ENCODE peak calls at places on chromosomes 2 and 18, in five cellular contexts. One of them, this sample, is unnamed.

GRCh38 chr2:168758970-168759820 is 43.2 kb upstream of the NOSTRIN start:
- DNase-seq in heart left ventricle: no peak
- DNase-seq in sigmoid colon: no peak
- DNase-seq in Peyer's patch: peak
- DNase-seq in upper lobe of left lung: no peak
- DNase-seq in this sample: peak

GRCh38 chr18:68847219-68847860 is 49.5 kb downstream of the CCDC102B start:
- DNase-seq in Peyer's patch: no peak
- DNase-seq in upper lobe of left lung: no peak
- DNase-seq in heart left ventricle: no peak
- DNase-seq in sigmoid colon: no peak
- DNase-seq in this sample: no peak

GRCh38 chr2:54810236-54810635 is 86.8 kb downstream of the EML6 start:
- DNase-seq in heart left ventricle: no peak
- DNase-seq in Peyer's patch: no peak
- DNase-seq in upper lobe of left lung: no peak
- DNase-seq in sigmoid colon: no peak
- DNase-seq in this sample: no peak

GRCh38 chr2:28447943-28448737 is 47.7 kb upstream of the PLB1 start:
- DNase-seq in upper lobe of left lung: no peak
- DNase-seq in Peyer's patch: no peak
- DNase-seq in sigmoid colon: peak
- DNase-seq in heart left ventricle: no peak
- DNase-seq in this sample: no peak

GRCh38 chr18:22466608-22467390 is 49.1 kb upstream of the CTAGE1 start:
- DNase-seq in heart left ventricle: no peak
- DNase-seq in upper lobe of left lung: peak
- DNase-seq in Peyer's patch: peak
- DNase-seq in sigmoid colon: no peak
- DNase-seq in this sample: no peak

GRCh38 chr2:164458801-164459200 is 162.5 kb downstream of the GRB14 start:
- DNase-seq in Peyer's patch: no peak
- DNase-seq in sigmoid colon: no peak
- DNase-seq in heart left ventricle: no peak
- DNase-seq in upper lobe of left lung: no peak
- DNase-seq in this sample: no peak

GRCh38 chr2:14256890-14257289 is 375.6 kb upstream of the LRATD1 start:
- DNase-seq in heart left ventricle: no peak
- DNase-seq in Peyer's patch: no peak
- DNase-seq in upper lobe of left lung: no peak
- DNase-seq in sigmoid colon: no peak
- DNase-seq in this sample: no peak

GRCh38 chr2:4628931-4629565 is 925.7 kb downstream of the DCDC2C start:
- DNase-seq in sigmoid colon: no peak
- DNase-seq in Peyer's patch: no peak
- DNase-seq in heart left ventricle: no peak
- DNase-seq in upper lobe of left lung: no peak
- DNase-seq in this sample: no peak

GRCh38 chr18:24089059-24089458 is 49.8 kb upstream of the CABYR start:
- DNase-seq in upper lobe of left lung: no peak
- DNase-seq in Peyer's patch: no peak
- DNase-seq in heart left ventricle: no peak
- DNase-seq in sigmoid colon: no peak
- DNase-seq in this sample: no peak

GRCh38 chr2:126543081-126543480 is 112.9 kb upstream of the GYPC start:
- DNase-seq in sigmoid colon: no peak
- DNase-seq in heart left ventricle: no peak
- DNase-seq in upper lobe of left lung: no peak
- DNase-seq in Peyer's patch: no peak
- DNase-seq in this sample: no peak

GRCh38 chr2:19799881-19800780 is 101.7 kb downstream of the TTC32 start:
- DNase-seq in upper lobe of left lung: no peak
- DNase-seq in sigmoid colon: no peak
- DNase-seq in Peyer's patch: peak
- DNase-seq in heart left ventricle: no peak
- DNase-seq in this sample: no peak

GRCh38 chr2:27800856-27801255 is 29.3 kb downstream of the MRPL33 start:
- DNase-seq in sigmoid colon: no peak
- DNase-seq in Peyer's patch: no peak
- DNase-seq in upper lobe of left lung: no peak
- DNase-seq in heart left ventricle: no peak
- DNase-seq in this sample: no peak

GRCh38 chr2:174551697-174552096 is 45.9 kb downstream of the WIPF1 start:
- DNase-seq in sigmoid colon: no peak
- DNase-seq in heart left ventricle: no peak
- DNase-seq in Peyer's patch: no peak
- DNase-seq in upper lobe of left lung: no peak
- DNase-seq in this sample: no peak

GRCh38 chr2:60527762-60528161 is 25.7 kb downstream of the BCL11A start:
- DNase-seq in upper lobe of left lung: no peak
- DNase-seq in heart left ventricle: no peak
- DNase-seq in Peyer's patch: no peak
- DNase-seq in sigmoid colon: no peak
- DNase-seq in this sample: no peak

GRCh38 chr2:40725040-40725439 is 273.1 kb upstream of the SLC8A1 start:
- DNase-seq in upper lobe of left lung: no peak
- DNase-seq in sigmoid colon: peak
- DNase-seq in heart left ventricle: no peak
- DNase-seq in Peyer's patch: no peak
- DNase-seq in this sample: no peak

GRCh38 chr18:32469190-32469611 is 1.5 kb downstream of the GAREM1 start:
- DNase-seq in Peyer's patch: peak
- DNase-seq in heart left ventricle: peak
- DNase-seq in sigmoid colon: peak
- DNase-seq in upper lobe of left lung: peak
- DNase-seq in this sample: peak

GRCh38 chr2:51722311-51722710 is 690.4 kb upstream of the NRXN1 start:
- DNase-seq in upper lobe of left lung: no peak
- DNase-seq in Peyer's patch: no peak
- DNase-seq in heart left ventricle: no peak
- DNase-seq in sigmoid colon: no peak
- DNase-seq in this sample: no peak

GRCh38 chr2:16271231-16271896 is 331.0 kb downstream of the MYCN start:
- DNase-seq in sigmoid colon: no peak
- DNase-seq in Peyer's patch: no peak
- DNase-seq in upper lobe of left lung: no peak
- DNase-seq in heart left ventricle: no peak
- DNase-seq in this sample: no peak

GRCh38 chr2:240024766-240025165 is 376 bp downstream of the NDUFA10 start:
- DNase-seq in sigmoid colon: no peak
- DNase-seq in heart left ventricle: no peak
- DNase-seq in Peyer's patch: peak
- DNase-seq in upper lobe of left lung: no peak
- DNase-seq in this sample: peak

GRCh38 chr18:10062292-10062940 is 148.6 kb downstream of the VAPA start:
- DNase-seq in sigmoid colon: no peak
- DNase-seq in upper lobe of left lung: no peak
- DNase-seq in Peyer's patch: no peak
- DNase-seq in heart left ventricle: no peak
- DNase-seq in this sample: no peak

GRCh38 chr2:122530812-122531211 is 775.4 kb downstream of the TSN start:
- DNase-seq in upper lobe of left lung: no peak
- DNase-seq in Peyer's patch: no peak
- DNase-seq in heart left ventricle: no peak
- DNase-seq in sigmoid colon: no peak
- DNase-seq in this sample: no peak

GRCh38 chr2:114022360-114023085 is 132.6 kb downstream of the ACTR3 start:
- DNase-seq in heart left ventricle: no peak
- DNase-seq in Peyer's patch: no peak
- DNase-seq in sigmoid colon: no peak
- DNase-seq in upper lobe of left lung: no peak
- DNase-seq in this sample: no peak

GRCh38 chr18:26459340-26459739 is 89.0 kb downstream of the KCTD1 start:
- DNase-seq in upper lobe of left lung: no peak
- DNase-seq in sigmoid colon: no peak
- DNase-seq in heart left ventricle: no peak
- DNase-seq in Peyer's patch: no peak
- DNase-seq in this sample: no peak

GRCh38 chr2:112483047-112483473 is 1.1 kb downstream of the TTL start:
- DNase-seq in upper lobe of left lung: no peak
- DNase-seq in Peyer's patch: no peak
- DNase-seq in sigmoid colon: no peak
- DNase-seq in heart left ventricle: no peak
- DNase-seq in this sample: no peak

GRCh38 chr2:185245216-185245615 is 493.4 kb upstream of the FSIP2 start:
- DNase-seq in Peyer's patch: no peak
- DNase-seq in upper lobe of left lung: no peak
- DNase-seq in heart left ventricle: no peak
- DNase-seq in sigmoid colon: no peak
- DNase-seq in this sample: no peak

GRCh38 chr2:174535757-174536703 is 49.2 kb upstream of the GPR155 start:
- DNase-seq in upper lobe of left lung: no peak
- DNase-seq in heart left ventricle: no peak
- DNase-seq in sigmoid colon: no peak
- DNase-seq in Peyer's patch: no peak
- DNase-seq in this sample: no peak

GRCh38 chr2:110994250-110994961 is 126.3 kb upstream of the BCL2L11 start:
- DNase-seq in heart left ventricle: no peak
- DNase-seq in sigmoid colon: no peak
- DNase-seq in Peyer's patch: no peak
- DNase-seq in upper lobe of left lung: peak
- DNase-seq in this sample: no peak

GRCh38 chr2:48530033-48530804 is at the start of gene STON1:
- DNase-seq in sigmoid colon: peak
- DNase-seq in heart left ventricle: peak
- DNase-seq in upper lobe of left lung: peak
- DNase-seq in Peyer's patch: peak
- DNase-seq in this sample: peak

DNA sequence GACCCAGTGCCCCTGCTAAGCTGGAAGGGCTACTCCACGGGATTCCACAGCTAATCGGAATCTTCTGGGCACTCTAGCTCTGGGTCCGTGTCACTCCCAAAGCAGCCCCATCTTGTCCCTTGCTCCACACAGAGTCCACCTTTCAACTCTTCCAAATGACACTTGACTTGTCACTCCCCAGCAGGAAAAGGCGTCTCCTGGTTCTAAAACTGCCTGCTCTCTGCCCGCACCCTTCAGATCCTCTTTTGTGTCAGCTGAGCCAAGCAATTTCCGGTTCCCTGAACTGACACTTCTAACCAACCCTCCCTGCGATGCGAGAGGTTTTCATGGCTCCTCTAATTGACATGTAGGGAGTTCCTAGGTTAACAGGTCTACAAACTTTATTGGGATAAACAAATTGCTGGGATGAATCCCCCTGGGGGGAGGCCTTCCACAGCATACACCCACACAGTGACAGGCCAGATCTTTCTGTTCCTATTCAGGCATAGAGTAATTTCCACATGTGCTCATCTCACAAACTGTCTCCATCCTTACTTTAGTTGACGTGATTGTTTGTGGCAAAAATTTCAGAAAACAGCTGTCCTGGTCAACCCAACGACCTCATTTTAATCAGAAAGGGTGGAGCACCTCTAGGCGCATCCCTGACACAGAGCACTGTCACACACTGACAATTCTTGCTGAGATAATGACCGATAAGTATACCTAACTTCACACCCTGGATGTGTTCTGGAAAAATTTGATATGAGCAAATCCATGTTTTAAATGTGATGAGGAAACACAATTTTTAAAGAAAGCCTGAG is 104.9 kb downstream of the RBMS1 start:
- DNase-seq in upper lobe of left lung: peak
- DNase-seq in sigmoid colon: peak
- DNase-seq in heart left ventricle: peak
- DNase-seq in Peyer's patch: peak
- DNase-seq in this sample: no peak
- TF ChIP-seq POLR2A in upper lobe of left lung: no peak
- TF ChIP-seq POLR2A in sigmoid colon: no peak
- TF ChIP-seq POLR2A in heart left ventricle: no peak
- TF ChIP-seq POLR2A in Peyer's patch: no peak
- TF ChIP-seq POLR2A in this sample: no peak

GRCh38 chr18:3305354-3305762 is 43.4 kb downstream of the MYL12B start:
- DNase-seq in upper lobe of left lung: no peak
- DNase-seq in sigmoid colon: no peak
- DNase-seq in heart left ventricle: no peak
- DNase-seq in Peyer's patch: peak
- DNase-seq in this sample: no peak
- TF ChIP-seq POLR2A in upper lobe of left lung: no peak
- TF ChIP-seq POLR2A in sigmoid colon: no peak
- TF ChIP-seq POLR2A in heart left ventricle: no peak
- TF ChIP-seq POLR2A in Peyer's patch: no peak
- TF ChIP-seq POLR2A in this sample: no peak

GRCh38 chr2:238428866-238429265 is 2.1 kb downstream of the ASB1 start:
- DNase-seq in Peyer's patch: no peak
- DNase-seq in sigmoid colon: no peak
- DNase-seq in heart left ventricle: no peak
- DNase-seq in upper lobe of left lung: no peak
- DNase-seq in this sample: no peak

GRCh38 chr2:238425979-238426567 is 654 bp upstream of the ASB1 start:
- DNase-seq in Peyer's patch: no peak
- DNase-seq in sigmoid colon: no peak
- DNase-seq in upper lobe of left lung: no peak
- DNase-seq in heart left ventricle: no peak
- DNase-seq in this sample: no peak

GRCh38 chr2:238427435-238428162 is 872 bp downstream of the ASB1 start:
- DNase-seq in upper lobe of left lung: no peak
- DNase-seq in heart left ventricle: no peak
- DNase-seq in Peyer's patch: no peak
- DNase-seq in sigmoid colon: no peak
- DNase-seq in this sample: no peak

GRCh38 chr2:238425505-238425978 is 1.2 kb upstream of the ASB1 start:
- DNase-seq in heart left ventricle: no peak
- DNase-seq in Peyer's patch: no peak
- DNase-seq in upper lobe of left lung: no peak
- DNase-seq in sigmoid colon: no peak
- DNase-seq in this sample: no peak

GRCh38 chr2:238426568-238427434 is at the start of gene ASB1:
- DNase-seq in sigmoid colon: peak
- DNase-seq in heart left ventricle: peak
- DNase-seq in upper lobe of left lung: peak
- DNase-seq in Peyer's patch: peak
- DNase-seq in this sample: peak
- TF ChIP-seq POLR2A in sigmoid colon: no peak
- TF ChIP-seq POLR2A in heart left ventricle: no peak
- TF ChIP-seq POLR2A in upper lobe of left lung: no peak
- TF ChIP-seq POLR2A in Peyer's patch: no peak
- TF ChIP-seq POLR2A in this sample: peak

DNA sequence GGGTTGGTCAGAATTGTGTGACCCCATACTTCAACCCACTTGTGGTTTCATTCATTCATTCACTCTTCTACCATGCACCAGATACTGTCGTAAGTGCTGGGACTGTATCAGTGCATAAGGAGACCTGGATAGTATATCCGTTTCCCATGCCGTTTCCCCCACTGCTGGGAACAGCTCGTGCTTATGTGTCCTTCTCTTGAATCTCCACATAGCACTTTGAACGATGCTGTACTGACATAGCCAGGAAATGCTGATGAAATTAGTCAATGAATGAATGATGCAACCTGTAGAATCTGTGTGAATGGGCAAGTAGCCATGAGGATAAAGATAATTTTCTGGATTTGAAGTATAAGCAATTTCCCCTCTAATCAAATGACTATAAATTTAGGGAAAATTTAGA is 276.1 kb downstream of the BCL2 start:
- DNase-seq in heart left ventricle: no peak
- DNase-seq in Peyer's patch: no peak
- DNase-seq in sigmoid colon: no peak
- DNase-seq in upper lobe of left lung: no peak
- DNase-seq in this sample: no peak
- TF ChIP-seq POLR2A in heart left ventricle: no peak
- TF ChIP-seq POLR2A in Peyer's patch: no peak
- TF ChIP-seq POLR2A in sigmoid colon: no peak
- TF ChIP-seq POLR2A in upper lobe of left lung: no peak
- TF ChIP-seq POLR2A in this sample: no peak

This sample was measured in ovary.